ENCODE peak calls at places on chromosomes 1 and 21, in six cellular contexts. M is KG1; E is AG09309; I is uterus; T is stimulated activated CD4-positive, alpha-beta T cell treated with anti-CD3 and anti-CD28 coated beads, Interleukin-1b, Interleukin-23, amount 100 ng/mL, for 48 hours; U is epithelial cell of prostate. G is an unnamed sample.

GRCh38 chr1:65267291-65268087 is 41.9 kb upstream of the DNAJC6 start:
- DNase-seq in T (no peak), M (no peak), E (no peak), I (no peak), U (no peak), G (no peak)

GRCh38 chr1:248114890-248115289 is 19.9 kb downstream of the OR2L13 start:
- DNase-seq in T (no peak), U (no peak), M (no peak), E (no peak), I (no peak), G (no peak)

GRCh38 chr1:41482906-41483895 is 1.3 kb downstream of the EDN2 start:
- DNase-seq in E (no peak), M (no peak), U (no peak), I (no peak), T (no peak), G (no peak)

GRCh38 chr1:194535369-194535768 is 1349.0 kb upstream of the B3GALT2 start:
- DNase-seq in M (no peak), E (no peak), I (no peak), U (peak; percentile 6), T (no peak), G (no peak)

GRCh38 chr1:12615166-12615915 is 2.7 kb downstream of the DHRS3 start:
- DNase-seq in E (no peak), U (no peak), T (no peak), M (no peak), I (no peak), G (no peak)

GRCh38 chr1:160340866-160341265 is 2.2 kb downstream of the COPA start:
- DNase-seq in T (no peak), I (no peak), M (no peak), U (no peak), E (no peak), G (no peak)

GRCh38 chr1:84330125-84330984 is 28.8 kb downstream of the SAMD13 start:
- DNase-seq in M (no peak), E (no peak), U (no peak), I (no peak), T (no peak), G (no peak)

GRCh38 chr21:42319368-42319767 is 4.2 kb upstream of the TFF3 start:
- DNase-seq in U (no peak), E (no peak), T (no peak), I (peak; percentile 0), M (peak; percentile 43), G (no peak)

GRCh38 chr1:26541816-26542711 is 12.5 kb downstream of the RPS6KA1 start:
- DNase-seq in E (peak; percentile 72), M (peak; percentile 99), T (peak; percentile 88), I (peak; percentile 47), U (peak; percentile 61), G (peak; percentile 71)